ENCODE peak calls at places on chromosomes 13 and 19, in six cellular contexts. M is GM23338, E is pancreas, N is AG10803, U is cardiac fibroblast, R is kidney. A is an unnamed sample.

GRCh38 chr19:18435848-18436631 is 1.9 kb downstream of the ISYNA1 start:
- DNase-seq in M (no peak), E (no peak), N (no peak), U (no peak), R (no peak), A (no peak)

GRCh38 chr13:20136781-20137703 is 23.8 kb downstream of the GJA3 start:
- DNase-seq in M (peak; percentile 82), E (peak; percentile 63), N (no peak), U (no peak), R (no peak), A (peak; percentile 73)

GRCh38 chr13:91185294-91185863 is 162.1 kb upstream of the MIR17HG start:
- DNase-seq in M (peak; percentile 28), E (no peak), N (no peak), U (peak; percentile 6), R (no peak), A (no peak)

GRCh38 chr13:114113961-114114360 is 18.5 kb downstream of the RASA3 start:
- DNase-seq in M (no peak), E (no peak), N (no peak), U (no peak), R (peak; percentile 45), A (no peak)

GRCh38 chr13:105220063-105220462 is 1315.4 kb downstream of the EFNB2 start:
- DNase-seq in M (no peak), E (no peak), N (no peak), U (peak; percentile 75), R (no peak), A (no peak)

GRCh38 chr19:814108-815078 is 7.4 kb downstream of the PLPPR3 start:
- DNase-seq in M (peak; percentile 33), E (no peak), N (no peak), U (no peak), R (peak; percentile 69), A (no peak)

GRCh38 chr19:37009871-37010270 is 68.4 kb upstream of the ZNF420 start:
- DNase-seq in M (no peak), E (no peak), N (no peak), U (no peak), R (no peak), A (no peak)

GRCh38 chr19:6423499-6424189 is 967 bp downstream of the KHSRP start:
- DNase-seq in M (peak; percentile 74), E (peak; percentile 38), N (peak; percentile 47), U (peak; percentile 60), R (no peak), A (peak; percentile 70)

GRCh38 chr19:50607874-50608785 is 31.6 kb downstream of the SYT3 start:
- DNase-seq in M (peak; percentile 100), E (peak; percentile 62), N (peak; percentile 48), U (peak; percentile 74), R (peak; percentile 91), A (peak; percentile 87)

GRCh38 chr19:14441041-14441938 is 8.2 kb downstream of the PKN1 start:
- DNase-seq in M (no peak), E (no peak), N (no peak), U (no peak), R (no peak), A (peak; percentile 2)

GRCh38 chr13:75359266-75359665 is 122.7 kb downstream of the TBC1D4 start:
- DNase-seq in M (peak; percentile 66), E (no peak), N (peak; percentile 92), U (peak; percentile 94), R (no peak), A (no peak)

GRCh38 chr13:108342369-108343289 is 73.1 kb downstream of the TNFSF13B start:
- DNase-seq in M (peak; percentile 65), E (no peak), N (peak; percentile 29), U (peak; percentile 68), R (no peak), A (peak; percentile 14)

GRCh38 chr13:48976677-48977625 is 1.2 kb downstream of the FNDC3A start:
- DNase-seq in M (no peak), E (no peak), N (peak; percentile 1), U (peak; percentile 38), R (no peak), A (no peak)

GRCh38 chr19:49684251-49684982 is 5.0 kb upstream of the ADM5 start:
- DNase-seq in M (peak; percentile 75), E (no peak), N (no peak), U (no peak), R (no peak), A (peak; percentile 64)

GRCh38 chr19:18460313-18460712 is 22.4 kb upstream of the ISYNA1 start:
- DNase-seq in M (no peak), E (no peak), N (peak; percentile 72), U (peak; percentile 84), R (peak; percentile 86), A (no peak)

GRCh38 chr13:96696501-96696900 is 297.8 kb downstream of the OXGR1 start:
- DNase-seq in M (no peak), E (no peak), N (no peak), U (no peak), R (no peak), A (no peak)

GRCh38 chr19:30969586-30969985 is 379.6 kb downstream of the TSHZ3 start:
- DNase-seq in M (no peak), E (no peak), N (peak; percentile 15), U (no peak), R (no peak), A (no peak)

GRCh38 chr13:66348745-66349720 is 881.1 kb downstream of the PCDH9 start:
- DNase-seq in M (no peak), E (no peak), N (no peak), U (no peak), R (no peak), A (no peak)

GRCh38 chr13:108987488-108987887 is 358.1 kb downstream of the MYO16 start:
- DNase-seq in M (no peak), E (no peak), N (peak; percentile 93), U (peak; percentile 65), R (no peak), A (no peak)

GRCh38 chr19:10431943-10432735 is 11.8 kb downstream of the PDE4A start:
- DNase-seq in M (peak; percentile 60), E (peak; percentile 80), N (peak; percentile 47), U (peak; percentile 34), R (peak; percentile 92), A (peak; percentile 86)

GRCh38 chr19:16160943-16161560 is 12.3 kb downstream of the CIB3 start:
- DNase-seq in M (no peak), E (no peak), N (peak; percentile 30), U (peak; percentile 77), R (no peak), A (no peak)

GRCh38 chr13:35343417-35343816 is 133.1 kb downstream of the MAB21L1 start:
- DNase-seq in M (no peak), E (no peak), N (no peak), U (no peak), R (no peak), A (no peak)
- TF ChIP-seq CTCF in M (no peak), E (no peak), N (no peak), U (no peak), R (no peak), A (no peak)

DNA sequence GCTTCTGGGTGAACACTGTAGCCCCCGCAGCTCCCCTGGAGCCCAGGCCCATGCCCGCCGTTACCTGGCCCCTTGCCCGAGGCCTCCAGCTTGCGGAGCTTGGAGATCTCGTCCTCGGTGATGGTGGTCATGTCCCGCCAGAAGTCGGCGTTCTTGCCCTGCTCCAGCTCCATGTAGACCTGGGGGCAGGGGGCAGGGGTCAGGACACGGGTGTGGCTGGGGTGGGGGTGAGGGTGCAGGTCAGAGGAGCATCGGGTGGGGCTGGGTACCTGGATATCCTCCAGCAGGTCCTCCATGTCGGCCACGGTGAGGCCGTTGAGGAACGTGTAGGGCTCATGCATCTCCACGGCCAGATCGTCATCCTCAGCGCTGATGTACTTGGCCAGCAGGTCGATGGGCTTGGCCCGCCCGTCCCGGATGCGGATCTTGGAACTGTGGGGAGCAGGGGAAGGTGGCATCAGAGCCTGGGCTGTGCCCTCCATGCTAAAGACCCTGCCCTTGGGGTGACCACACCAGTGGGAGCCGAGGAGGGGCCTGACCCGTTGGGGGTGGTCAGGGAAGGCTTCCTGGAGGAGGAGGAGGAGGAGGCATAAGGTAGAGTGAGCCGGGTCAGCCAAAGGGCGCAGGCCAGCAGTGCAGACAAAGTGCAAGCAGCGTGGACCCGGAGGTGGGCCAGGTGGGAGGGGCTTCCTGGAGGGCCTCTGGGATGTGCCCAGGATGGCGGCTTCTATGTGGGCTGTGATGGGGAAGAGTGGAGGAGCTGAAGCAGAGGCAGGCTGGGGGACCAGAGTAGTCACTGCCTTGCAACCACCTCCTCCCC is 7.6 kb downstream of the CACTIN start:
- DNase-seq in M (no peak), E (no peak), N (no peak), U (no peak), R (peak; percentile 71), A (no peak)
- TF ChIP-seq CTCF in M (no peak), E (no peak), N (no peak), U (no peak), R (no peak), A (no peak)

GRCh38 chr13:46463719-46464118 is 76.7 kb upstream of the RUBCNL start:
- DNase-seq in M (no peak), E (no peak), N (no peak), U (no peak), R (no peak), A (no peak)

GRCh38 chr13:46469064-46469463 is 82.0 kb upstream of the RUBCNL start:
- DNase-seq in M (no peak), E (no peak), N (peak; percentile 79), U (peak; percentile 49), R (no peak), A (no peak)

GRCh38 chr13:46473806-46474205 is 79.2 kb upstream of the LRCH1 start:
- DNase-seq in M (peak; percentile 34), E (no peak), N (no peak), U (no peak), R (no peak), A (no peak)

GRCh38 chr13:46472384-46472783 is 80.6 kb upstream of the LRCH1 start:
- DNase-seq in M (no peak), E (no peak), N (no peak), U (no peak), R (no peak), A (no peak)

DNA sequence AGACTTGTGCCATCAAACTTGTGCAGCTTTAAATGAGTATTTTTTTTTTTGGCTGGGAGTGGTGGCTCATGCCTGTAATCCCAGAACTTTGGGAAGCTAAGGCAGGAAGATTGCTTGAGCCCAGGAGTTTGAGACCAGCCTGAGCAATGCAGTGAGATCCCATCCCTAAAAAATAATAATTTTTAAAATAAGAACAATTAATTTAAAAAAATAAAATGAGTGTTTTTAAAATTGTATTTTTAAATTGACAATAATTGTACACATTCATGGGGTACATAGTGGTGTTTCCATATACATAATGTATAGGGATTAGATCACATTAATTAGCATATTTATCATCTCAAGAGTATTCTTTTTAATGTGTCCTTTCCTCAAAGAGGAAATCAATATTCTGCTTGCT is 81.5 kb upstream of the RUBCNL start:
- DNase-seq in M (no peak), E (no peak), N (no peak), U (no peak), R (no peak), A (no peak)
- TF ChIP-seq CTCF in M (no peak), E (no peak), N (no peak), U (no peak), R (no peak), A (no peak)

GRCh38 chr13:46542833-46543232 is 10.1 kb upstream of the LRCH1 start:
- DNase-seq in M (no peak), E (no peak), N (no peak), U (no peak), R (no peak), A (no peak)

GRCh38 chr13:46543307-46543706 is 9.7 kb upstream of the LRCH1 start:
- DNase-seq in M (no peak), E (no peak), N (no peak), U (no peak), R (no peak), A (no peak)

GRCh38 chr13:46546084-46546786 is 6.7 kb upstream of the LRCH1 start:
- DNase-seq in M (no peak), E (no peak), N (no peak), U (no peak), R (no peak), A (no peak)

GRCh38 chr13:46544208-46544607 is 8.8 kb upstream of the LRCH1 start:
- DNase-seq in M (no peak), E (no peak), N (no peak), U (no peak), R (no peak), A (no peak)

GRCh38 chr13:46544811-46545210 is 8.2 kb upstream of the LRCH1 start:
- DNase-seq in M (no peak), E (no peak), N (no peak), U (no peak), R (no peak), A (no peak)
- TF ChIP-seq CTCF in M (no peak), E (no peak), N (no peak), U (no peak), R (no peak), A (no peak)

A was measured in GM13976.